ENCODE peak calls at places on chromosomes 4 and X, in nine cellular contexts. One of them, this sample, is unnamed.

GRCh38 chr4:128006592-128006991 is 41.4 kb downstream of the ABHD18 start:
- DNase-seq in GM12865: no peak
- DNase-seq in fibroblast of the aortic adventitia: peak
- DNase-seq in heart left ventricle: no peak
- DNase-seq in right atrium auricular region: no peak
- DNase-seq in cardiac muscle cell: peak
- DNase-seq in tibial artery: no peak
- DNase-seq in fibroblast of pulmonary artery: peak
- DNase-seq in iPS DF 6.9: no peak
- DNase-seq in this sample: no peak

GRCh38 chrX:53262918-53263394 is 18.4 kb downstream of the IQSEC2 start:
- DNase-seq in GM12865: no peak
- DNase-seq in fibroblast of the aortic adventitia: peak
- DNase-seq in heart left ventricle: no peak
- DNase-seq in right atrium auricular region: no peak
- DNase-seq in cardiac muscle cell: peak
- DNase-seq in tibial artery: no peak
- DNase-seq in fibroblast of pulmonary artery: peak
- DNase-seq in iPS DF 6.9: no peak
- DNase-seq in this sample: no peak

GRCh38 chrX:155022587-155022986 is at the start of gene F8:
- DNase-seq in GM12865: no peak
- DNase-seq in fibroblast of the aortic adventitia: no peak
- DNase-seq in heart left ventricle: no peak
- DNase-seq in right atrium auricular region: no peak
- DNase-seq in cardiac muscle cell: no peak
- DNase-seq in tibial artery: no peak
- DNase-seq in fibroblast of pulmonary artery: no peak
- DNase-seq in iPS DF 6.9: no peak
- DNase-seq in this sample: no peak

GRCh38 chrX:141669689-141670088 is 28.9 kb downstream of the SPANXD start:
- DNase-seq in GM12865: no peak
- DNase-seq in fibroblast of the aortic adventitia: peak
- DNase-seq in heart left ventricle: no peak
- DNase-seq in right atrium auricular region: no peak
- DNase-seq in cardiac muscle cell: no peak
- DNase-seq in tibial artery: no peak
- DNase-seq in fibroblast of pulmonary artery: peak
- DNase-seq in iPS DF 6.9: no peak
- DNase-seq in this sample: peak

GRCh38 chr4:110733901-110734300 is 111.0 kb upstream of the PITX2 start:
- DNase-seq in GM12865: no peak
- DNase-seq in fibroblast of the aortic adventitia: no peak
- DNase-seq in heart left ventricle: no peak
- DNase-seq in right atrium auricular region: no peak
- DNase-seq in cardiac muscle cell: peak
- DNase-seq in tibial artery: no peak
- DNase-seq in fibroblast of pulmonary artery: no peak
- DNase-seq in iPS DF 6.9: no peak
- DNase-seq in this sample: no peak

GRCh38 chr4:13541720-13542576 is 2.4 kb downstream of the NKX3-2 start:
- DNase-seq in GM12865: peak
- DNase-seq in fibroblast of the aortic adventitia: no peak
- DNase-seq in heart left ventricle: no peak
- DNase-seq in right atrium auricular region: no peak
- DNase-seq in cardiac muscle cell: no peak
- DNase-seq in tibial artery: no peak
- DNase-seq in fibroblast of pulmonary artery: no peak
- DNase-seq in iPS DF 6.9: no peak
- DNase-seq in this sample: peak

GRCh38 chrX:56763556-56764152 is 34.6 kb downstream of the NBDY start:
- DNase-seq in GM12865: peak
- DNase-seq in fibroblast of the aortic adventitia: peak
- DNase-seq in heart left ventricle: peak
- DNase-seq in right atrium auricular region: peak
- DNase-seq in cardiac muscle cell: no peak
- DNase-seq in tibial artery: no peak
- DNase-seq in fibroblast of pulmonary artery: no peak
- DNase-seq in iPS DF 6.9: no peak
- DNase-seq in this sample: peak

GRCh38 chrX:54786972-54787371 is 11.1 kb downstream of the ITIH6 start:
- DNase-seq in GM12865: peak
- DNase-seq in fibroblast of the aortic adventitia: no peak
- DNase-seq in heart left ventricle: no peak
- DNase-seq in right atrium auricular region: no peak
- DNase-seq in cardiac muscle cell: no peak
- DNase-seq in tibial artery: no peak
- DNase-seq in fibroblast of pulmonary artery: no peak
- DNase-seq in iPS DF 6.9: no peak
- DNase-seq in this sample: no peak

GRCh38 chrX:129779747-129780146 is at the start of gene SASH3:
- DNase-seq in GM12865: peak
- DNase-seq in fibroblast of the aortic adventitia: no peak
- DNase-seq in heart left ventricle: peak
- DNase-seq in right atrium auricular region: no peak
- DNase-seq in cardiac muscle cell: no peak
- DNase-seq in tibial artery: peak
- DNase-seq in fibroblast of pulmonary artery: no peak
- DNase-seq in iPS DF 6.9: no peak
- DNase-seq in this sample: peak

GRCh38 chr4:140856692-140857091 is 100.5 kb upstream of the TBC1D9 start:
- DNase-seq in GM12865: no peak
- DNase-seq in fibroblast of the aortic adventitia: peak
- DNase-seq in heart left ventricle: peak
- DNase-seq in right atrium auricular region: no peak
- DNase-seq in cardiac muscle cell: peak
- DNase-seq in tibial artery: no peak
- DNase-seq in fibroblast of pulmonary artery: peak
- DNase-seq in iPS DF 6.9: peak
- DNase-seq in this sample: no peak

GRCh38 chr4:1246901-1247810 is 1.8 kb downstream of the CTBP1 start:
- DNase-seq in GM12865: peak
- DNase-seq in fibroblast of the aortic adventitia: no peak
- DNase-seq in heart left ventricle: no peak
- DNase-seq in right atrium auricular region: no peak
- DNase-seq in cardiac muscle cell: no peak
- DNase-seq in tibial artery: peak
- DNase-seq in fibroblast of pulmonary artery: no peak
- DNase-seq in iPS DF 6.9: no peak
- DNase-seq in this sample: no peak

GRCh38 chr4:123785515-123785914 is 388.9 kb downstream of the SPRY1 start:
- DNase-seq in GM12865: no peak
- DNase-seq in fibroblast of the aortic adventitia: peak
- DNase-seq in heart left ventricle: peak
- DNase-seq in right atrium auricular region: peak
- DNase-seq in cardiac muscle cell: peak
- DNase-seq in tibial artery: peak
- DNase-seq in fibroblast of pulmonary artery: peak
- DNase-seq in iPS DF 6.9: peak
- DNase-seq in this sample: peak

GRCh38 chr4:27828843-27829242 is 968.2 kb downstream of the STIM2 start:
- DNase-seq in GM12865: no peak
- DNase-seq in fibroblast of the aortic adventitia: no peak
- DNase-seq in heart left ventricle: no peak
- DNase-seq in right atrium auricular region: no peak
- DNase-seq in cardiac muscle cell: no peak
- DNase-seq in tibial artery: no peak
- DNase-seq in fibroblast of pulmonary artery: no peak
- DNase-seq in iPS DF 6.9: no peak
- DNase-seq in this sample: no peak

DNA sequence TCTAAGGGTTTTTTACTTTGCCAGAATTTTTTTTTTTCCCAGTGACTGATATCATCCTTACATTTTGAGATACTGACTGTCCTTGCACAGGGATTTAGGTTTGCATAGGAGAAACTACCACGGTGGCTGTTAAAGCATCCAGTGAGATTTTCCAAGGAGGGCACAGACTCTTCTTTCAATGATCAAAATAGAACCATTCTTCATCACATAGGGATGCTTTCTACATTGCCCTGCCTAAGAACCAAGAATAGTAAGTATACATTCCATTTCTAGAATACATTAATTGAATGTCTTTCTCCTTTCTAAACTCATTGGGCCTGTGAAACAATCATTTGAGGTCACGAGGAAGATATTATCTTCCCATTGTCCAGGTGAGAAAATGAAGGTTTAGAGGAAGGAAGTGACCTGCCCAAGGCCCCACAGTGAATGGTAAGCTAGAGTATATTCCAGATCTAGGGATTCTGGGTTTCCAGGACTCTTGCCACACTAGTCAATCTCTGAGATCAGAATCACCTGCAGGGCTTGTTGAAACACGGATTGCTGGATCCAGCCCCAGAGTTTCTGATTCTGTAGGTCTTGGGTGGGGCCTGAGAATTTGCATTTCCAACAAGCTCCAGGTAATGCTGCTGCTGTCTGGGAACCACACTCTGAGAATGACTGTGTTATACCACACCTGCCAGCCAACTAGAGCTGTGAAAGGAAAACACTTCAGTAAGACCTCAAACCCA is 17.7 kb upstream of the TMEM154 start:
- DNase-seq in GM12865: peak
- DNase-seq in fibroblast of the aortic adventitia: no peak
- DNase-seq in heart left ventricle: no peak
- DNase-seq in right atrium auricular region: no peak
- DNase-seq in cardiac muscle cell: no peak
- DNase-seq in tibial artery: no peak
- DNase-seq in fibroblast of pulmonary artery: no peak
- DNase-seq in iPS DF 6.9: no peak
- DNase-seq in this sample: no peak
- H3K4me3 ChIP-seq in GM12865: no peak
- H3K4me3 ChIP-seq in fibroblast of the aortic adventitia: no peak
- H3K4me3 ChIP-seq in heart left ventricle: no peak
- H3K4me3 ChIP-seq in right atrium auricular region: no peak
- H3K4me3 ChIP-seq in cardiac muscle cell: no peak
- H3K4me3 ChIP-seq in tibial artery: no peak
- H3K4me3 ChIP-seq in fibroblast of pulmonary artery: no peak
- H3K4me3 ChIP-seq in iPS DF 6.9: no peak
- H3K4me3 ChIP-seq in this sample: no peak

GRCh38 chrX:130975947-130976346 is 72.9 kb upstream of the ENOX2 start:
- DNase-seq in GM12865: peak
- DNase-seq in fibroblast of the aortic adventitia: peak
- DNase-seq in heart left ventricle: no peak
- DNase-seq in right atrium auricular region: no peak
- DNase-seq in cardiac muscle cell: peak
- DNase-seq in tibial artery: no peak
- DNase-seq in fibroblast of pulmonary artery: peak
- DNase-seq in iPS DF 6.9: no peak
- DNase-seq in this sample: no peak

GRCh38 chrX:130974323-130974722 is 71.3 kb upstream of the ENOX2 start:
- DNase-seq in GM12865: no peak
- DNase-seq in fibroblast of the aortic adventitia: peak
- DNase-seq in heart left ventricle: no peak
- DNase-seq in right atrium auricular region: no peak
- DNase-seq in cardiac muscle cell: peak
- DNase-seq in tibial artery: no peak
- DNase-seq in fibroblast of pulmonary artery: no peak
- DNase-seq in iPS DF 6.9: no peak
- DNase-seq in this sample: no peak
- H3K4me3 ChIP-seq in GM12865: no peak
- H3K4me3 ChIP-seq in fibroblast of the aortic adventitia: no peak
- H3K4me3 ChIP-seq in heart left ventricle: no peak
- H3K4me3 ChIP-seq in right atrium auricular region: no peak
- H3K4me3 ChIP-seq in cardiac muscle cell: no peak
- H3K4me3 ChIP-seq in tibial artery: no peak
- H3K4me3 ChIP-seq in fibroblast of pulmonary artery: no peak
- H3K4me3 ChIP-seq in iPS DF 6.9: no peak
- H3K4me3 ChIP-seq in this sample: no peak

GRCh38 chrX:71533850-71534515 is 1.1 kb downstream of the OGT start:
- DNase-seq in GM12865: peak
- DNase-seq in fibroblast of the aortic adventitia: peak
- DNase-seq in heart left ventricle: peak
- DNase-seq in right atrium auricular region: no peak
- DNase-seq in cardiac muscle cell: peak
- DNase-seq in tibial artery: peak
- DNase-seq in fibroblast of pulmonary artery: peak
- DNase-seq in iPS DF 6.9: no peak
- DNase-seq in this sample: peak

GRCh38 chrX:71536285-71536684 is 3.4 kb downstream of the OGT start:
- DNase-seq in GM12865: peak
- DNase-seq in fibroblast of the aortic adventitia: no peak
- DNase-seq in heart left ventricle: no peak
- DNase-seq in right atrium auricular region: no peak
- DNase-seq in cardiac muscle cell: no peak
- DNase-seq in tibial artery: no peak
- DNase-seq in fibroblast of pulmonary artery: no peak
- DNase-seq in iPS DF 6.9: no peak
- DNase-seq in this sample: no peak

GRCh38 chrX:71540801-71541545 is 8.1 kb downstream of the OGT start:
- DNase-seq in GM12865: peak
- DNase-seq in fibroblast of the aortic adventitia: no peak
- DNase-seq in heart left ventricle: no peak
- DNase-seq in right atrium auricular region: no peak
- DNase-seq in cardiac muscle cell: no peak
- DNase-seq in tibial artery: no peak
- DNase-seq in fibroblast of pulmonary artery: no peak
- DNase-seq in iPS DF 6.9: no peak
- DNase-seq in this sample: no peak

GRCh38 chrX:71534773-71535544 is 2.1 kb downstream of the OGT start:
- DNase-seq in GM12865: no peak
- DNase-seq in fibroblast of the aortic adventitia: no peak
- DNase-seq in heart left ventricle: no peak
- DNase-seq in right atrium auricular region: no peak
- DNase-seq in cardiac muscle cell: peak
- DNase-seq in tibial artery: no peak
- DNase-seq in fibroblast of pulmonary artery: no peak
- DNase-seq in iPS DF 6.9: no peak
- DNase-seq in this sample: no peak

GRCh38 chrX:71537743-71538142 is 4.8 kb downstream of the OGT start:
- DNase-seq in GM12865: no peak
- DNase-seq in fibroblast of the aortic adventitia: no peak
- DNase-seq in heart left ventricle: no peak
- DNase-seq in right atrium auricular region: no peak
- DNase-seq in cardiac muscle cell: no peak
- DNase-seq in tibial artery: no peak
- DNase-seq in fibroblast of pulmonary artery: no peak
- DNase-seq in iPS DF 6.9: no peak
- DNase-seq in this sample: no peak
- H3K4me3 ChIP-seq in GM12865: no peak
- H3K4me3 ChIP-seq in fibroblast of the aortic adventitia: no peak
- H3K4me3 ChIP-seq in heart left ventricle: no peak
- H3K4me3 ChIP-seq in right atrium auricular region: no peak
- H3K4me3 ChIP-seq in cardiac muscle cell: no peak
- H3K4me3 ChIP-seq in tibial artery: no peak
- H3K4me3 ChIP-seq in fibroblast of pulmonary artery: no peak
- H3K4me3 ChIP-seq in iPS DF 6.9: no peak
- H3K4me3 ChIP-seq in this sample: no peak

DNA sequence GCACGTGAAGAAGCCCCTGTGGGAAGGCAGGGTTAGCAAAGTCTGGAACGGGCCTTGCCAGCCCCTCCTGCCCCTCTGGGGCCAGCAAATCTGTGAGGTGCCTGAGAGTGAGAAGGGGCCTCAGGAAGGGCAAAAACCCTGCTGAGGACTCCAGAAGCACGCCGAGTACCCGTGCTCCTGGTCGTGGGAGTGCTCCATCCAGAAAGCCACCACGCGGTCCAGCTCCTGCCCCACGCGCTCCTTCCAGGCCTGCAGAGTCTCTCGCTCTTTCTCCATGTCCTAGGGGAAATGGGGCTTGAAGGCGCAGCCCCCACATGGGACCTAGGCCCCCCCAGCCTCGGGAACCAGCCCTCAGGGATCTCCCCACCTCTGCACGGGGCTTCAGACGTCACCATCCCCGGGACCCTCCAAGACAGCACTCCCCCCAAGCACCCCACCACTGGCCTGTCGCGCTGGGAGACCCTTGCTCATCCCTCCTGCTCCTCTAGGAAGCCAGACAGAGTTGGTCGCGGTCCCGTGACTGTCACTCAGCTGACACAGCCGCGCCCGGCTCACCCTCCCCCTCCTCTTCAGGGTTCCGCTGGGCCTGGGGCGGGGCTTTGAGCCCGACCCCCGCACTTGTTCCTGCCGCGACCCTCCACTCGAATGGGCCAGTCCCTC is at the start of gene RENBP:
- DNase-seq in GM12865: no peak
- DNase-seq in fibroblast of the aortic adventitia: no peak
- DNase-seq in heart left ventricle: peak
- DNase-seq in right atrium auricular region: no peak
- DNase-seq in cardiac muscle cell: no peak
- DNase-seq in tibial artery: peak
- DNase-seq in fibroblast of pulmonary artery: no peak
- DNase-seq in iPS DF 6.9: no peak
- DNase-seq in this sample: peak
- H3K4me3 ChIP-seq in GM12865: peak
- H3K4me3 ChIP-seq in fibroblast of the aortic adventitia: no peak
- H3K4me3 ChIP-seq in heart left ventricle: peak
- H3K4me3 ChIP-seq in right atrium auricular region: peak
- H3K4me3 ChIP-seq in cardiac muscle cell: peak
- H3K4me3 ChIP-seq in tibial artery: peak
- H3K4me3 ChIP-seq in fibroblast of pulmonary artery: peak
- H3K4me3 ChIP-seq in iPS DF 6.9: peak
- H3K4me3 ChIP-seq in this sample: peak